ENCODE peak calls at places on chromosomes 2 and 18, in four cellular contexts. R is cardiac fibroblast, T is lower lobe of right lung, K is GM12865. X is an unnamed sample.

GRCh38 chr2:5021148-5021547 is 671.0 kb upstream of the SOX11 start:
- DNase-seq in R (no peak), T (no peak), K (no peak), X (no peak)

GRCh38 chr2:176188218-176188968 is at the start of gene HOXD1:
- DNase-seq in R (no peak), T (peak), K (no peak), X (no peak)

GRCh38 chr18:48751727-48752468 is 198.9 kb downstream of the SMAD7 start:
- DNase-seq in R (peak), T (no peak), K (no peak), X (no peak)

GRCh38 chr2:198664349-198664748 is 793.4 kb downstream of the SATB2 start:
- DNase-seq in R (no peak), T (no peak), K (no peak), X (no peak)

GRCh38 chr2:25617948-25618646 is 55.3 kb downstream of the DTNB start:
- DNase-seq in R (peak), T (no peak), K (no peak), X (peak)

GRCh38 chr2:118774458-118775133 is 72.9 kb downstream of the EN1 start:
- DNase-seq in R (peak), T (peak), K (no peak), X (peak)

GRCh38 chr18:73688851-73689659 is 458.6 kb downstream of the FBXO15 start:
- DNase-seq in R (peak), T (no peak), K (peak), X (peak)

GRCh38 chr2:30823452-30823851 is 16.2 kb upstream of the CAPN13 start:
- DNase-seq in R (no peak), T (no peak), K (no peak), X (no peak)

GRCh38 chr2:129810521-129810920 is 168.9 kb upstream of the RAB6C start:
- DNase-seq in R (no peak), T (no peak), K (no peak), X (no peak)

GRCh38 chr2:163248321-163249090 is 409.9 kb upstream of the KCNH7 start:
- DNase-seq in R (no peak), T (no peak), K (no peak), X (no peak)

GRCh38 chr2:201237486-201238241 is 22.7 kb upstream of the CASP8 start:
- DNase-seq in R (no peak), T (no peak), K (no peak), X (no peak)

GRCh38 chr2:71517851-71518250 is 64.5 kb downstream of the DYSF start:
- DNase-seq in R (no peak), T (no peak), K (no peak), X (no peak)

GRCh38 chr2:115165529-115166109 is 723.2 kb downstream of the DPP10 start:
- DNase-seq in R (peak), T (no peak), K (peak), X (peak)

GRCh38 chr18:37575646-37576045 is 10.0 kb upstream of the CELF4 start:
- DNase-seq in R (no peak), T (no peak), K (no peak), X (no peak)

GRCh38 chr18:37578886-37579513 is 13.4 kb upstream of the CELF4 start:
- DNase-seq in R (peak), T (no peak), K (peak), X (peak)

GRCh38 chr18:37577051-37577611 is 11.5 kb upstream of the CELF4 start:
- DNase-seq in R (peak), T (no peak), K (no peak), X (peak)

GRCh38 chr18:37582306-37582705 is 16.7 kb upstream of the CELF4 start:
- DNase-seq in R (no peak), T (no peak), K (no peak), X (no peak)

DNA sequence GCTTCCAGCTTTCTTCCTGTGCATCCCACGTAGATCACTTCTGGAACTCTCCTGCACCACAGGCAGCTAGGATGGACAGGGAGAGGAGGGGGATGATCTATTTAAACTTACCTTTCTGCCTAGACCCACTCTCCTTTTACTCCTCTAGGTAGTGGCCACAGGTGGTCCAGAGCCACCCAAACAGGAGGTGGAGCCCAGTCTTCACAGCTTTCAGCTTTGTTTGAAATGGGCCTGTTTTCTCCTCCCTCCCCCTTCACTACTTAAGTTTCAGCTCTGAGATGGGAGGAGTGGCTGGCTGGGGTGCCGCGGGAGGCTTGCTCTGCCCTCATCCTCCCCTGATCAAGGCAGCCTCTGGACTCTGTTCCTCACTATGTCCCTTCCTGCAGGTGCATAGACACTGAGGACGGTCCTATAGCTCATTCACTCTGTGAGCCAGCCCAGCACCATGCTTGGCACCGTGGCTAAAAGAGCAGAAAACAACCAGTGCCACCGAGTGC is 12.6 kb upstream of the CELF4 start:
- DNase-seq in R (no peak), T (no peak), K (no peak), X (no peak)
- TF ChIP-seq CTCF in R (no peak), T (no peak), K (no peak), X (no peak)

GRCh38 chr2:52571380-52572347 is 1195.9 kb upstream of the CHAC2 start:
- DNase-seq in R (no peak), T (no peak), K (no peak), X (no peak)

GRCh38 chr2:52570716-52571115 is 1196.9 kb upstream of the CHAC2 start:
- DNase-seq in R (no peak), T (no peak), K (no peak), X (no peak)

GRCh38 chr2:52572469-52572894 is 1195.1 kb upstream of the CHAC2 start:
- DNase-seq in R (no peak), T (no peak), K (no peak), X (no peak)
- H3K4me3 ChIP-seq in R (no peak), T (no peak), K (no peak), X (no peak)

GRCh38 chr2:191728710-191729597 is 51.0 kb downstream of the NABP1 start:
- DNase-seq in R (no peak), T (no peak), K (peak), X (peak)
- TF ChIP-seq CTCF in R (no peak), T (no peak), K (no peak), X (no peak)

GRCh38 chr18:78151948-78152725 is 827.5 kb upstream of the SALL3 start:
- DNase-seq in R (no peak), T (no peak), K (no peak), X (no peak)
- H3K4me3 ChIP-seq in R (no peak), T (no peak), K (no peak), X (no peak)

GRCh38 chr2:45716915-45717314 is 65.4 kb downstream of the PRKCE start:
- DNase-seq in R (no peak), T (no peak), K (no peak), X (no peak)
- TF ChIP-seq CTCF in R (no peak), T (no peak), K (no peak), X (no peak)